ENCODE peak calls at places on chromosomes 12 and 14, in six cellular contexts. G, S, V, U, D and B are unnamed samples.
A peak's percentile ranks its signal among the peaks of the same experiment; 100 is the strongest.

GRCh38 chr12:42208574-42208973 is 29.5 kb downstream of the YAF2 start:
- DNase-seq in G (no peak), S (no peak), V (no peak), U (no peak), D (no peak), B (no peak)

GRCh38 chr12:51923506-51924365 is 16.4 kb downstream of the ACVRL1 start:
- DNase-seq in G (peak; percentile 44), S (peak; percentile 56), V (peak; percentile 40), U (no peak), D (peak; percentile 74), B (no peak)

GRCh38 chr12:131056626-131057025 is 102.9 kb downstream of the ADGRD1 start:
- DNase-seq in G (no peak), S (no peak), V (no peak), U (no peak), D (no peak), B (no peak)

GRCh38 chr14:97377550-97377949 is 580.4 kb downstream of the VRK1 start:
- DNase-seq in G (no peak), S (no peak), V (no peak), U (no peak), D (no peak), B (no peak)

GRCh38 chr12:96401061-96401871 is 1.0 kb upstream of the CDK17 start:
- DNase-seq in G (peak; percentile 72), S (peak; percentile 74), V (peak; percentile 83), U (no peak), D (peak; percentile 88), B (peak; percentile 84)

GRCh38 chr14:101294136-101294535 is 267.2 kb upstream of the DIO3 start:
- DNase-seq in G (no peak), S (no peak), V (no peak), U (no peak), D (no peak), B (peak; percentile 1)

GRCh38 chr14:31122921-31123320 is 84.7 kb downstream of the HECTD1 start:
- DNase-seq in G (no peak), S (no peak), V (no peak), U (no peak), D (no peak), B (no peak)

GRCh38 chr12:56565510-56566101 is 44.0 kb downstream of the RBMS2 start:
- DNase-seq in G (no peak), S (peak; percentile 28), V (peak; percentile 74), U (peak; percentile 78), D (peak; percentile 85), B (peak; percentile 29)

GRCh38 chr14:34099630-34100029 is 148.8 kb upstream of the EGLN3 start:
- DNase-seq in G (no peak), S (no peak), V (no peak), U (no peak), D (no peak), B (no peak)

GRCh38 chr12:112824166-112824565 is 32.6 kb downstream of the RPH3A start:
- DNase-seq in G (no peak), S (no peak), V (no peak), U (no peak), D (no peak), B (no peak)

GRCh38 chr12:103958621-103959020 is 7.1 kb upstream of the TDG start:
- DNase-seq in G (no peak), S (no peak), V (no peak), U (no peak), D (peak; percentile 23), B (no peak)

GRCh38 chr12:39503445-39503844 is 60.5 kb upstream of the KIF21A start:
- DNase-seq in G (peak; percentile 61), S (no peak), V (peak; percentile 9), U (no peak), D (peak; percentile 58), B (peak; percentile 85)

GRCh38 chr14:89540830-89541470 is 123.9 kb upstream of the FOXN3 start:
- DNase-seq in G (peak; percentile 29), S (no peak), V (peak; percentile 94), U (no peak), D (peak; percentile 93), B (peak; percentile 82)

GRCh38 chr12:76515271-76515670 is 44.3 kb downstream of the OSBPL8 start:
- DNase-seq in G (no peak), S (no peak), V (no peak), U (no peak), D (no peak), B (no peak)

GRCh38 chr14:49653508-49653907 is 18.5 kb upstream of the DNAAF2 start:
- DNase-seq in G (no peak), S (no peak), V (no peak), U (no peak), D (no peak), B (no peak)

GRCh38 chr12:13211859-13212664 is 15.5 kb downstream of the EMP1 start:
- DNase-seq in G (peak; percentile 78), S (peak; percentile 73), V (peak; percentile 78), U (peak; percentile 69), D (peak; percentile 80), B (peak; percentile 58)

GRCh38 chr12:64733857-64734256 is 25.3 kb downstream of the GNS start:
- DNase-seq in G (peak; percentile 99), S (no peak), V (peak; percentile 39), U (no peak), D (peak; percentile 28), B (peak; percentile 95)

GRCh38 chr14:50520947-50521815 is 11.2 kb downstream of the MAP4K5 start:
- DNase-seq in G (peak; percentile 86), S (no peak), V (peak; percentile 88), U (no peak), D (peak; percentile 90), B (peak; percentile 98)

GRCh38 chr12:79360936-79361335 is 329.8 kb downstream of the PAWR start:
- DNase-seq in G (no peak), S (no peak), V (no peak), U (no peak), D (no peak), B (no peak)

GRCh38 chr12:108516511-108517275 is 1.6 kb downstream of the FICD start:
- DNase-seq in G (peak; percentile 26), S (no peak), V (peak; percentile 30), U (no peak), D (peak; percentile 43), B (no peak)

GRCh38 chr14:83473846-83474245 is 1940.2 kb upstream of the SEL1L start:
- DNase-seq in G (no peak), S (no peak), V (peak; percentile 33), U (no peak), D (peak; percentile 30), B (no peak)

GRCh38 chr12:67442347-67442841 is 173.2 kb downstream of the CAND1 start:
- DNase-seq in G (no peak), S (no peak), V (no peak), U (no peak), D (no peak), B (no peak)

GRCh38 chr14:100981808-100982207 is 78.3 kb upstream of the RTL1 start:
- DNase-seq in G (no peak), S (no peak), V (peak; percentile 36), U (no peak), D (peak; percentile 45), B (peak; percentile 35)